ENCODE peak calls at places on chromosomes 2 and 18, in ten cellular contexts. S is NCI-H1417; A is NCI-H1105; V is CD8-positive, alpha-beta memory T cell; Z is midbrain; L is cardiac fibroblast; B is aorta; W is stimulated activated naive CD8-positive, alpha-beta T cell treated with anti-CD3 and anti-CD28 coated beads, Interleukin-15, amount 100 ng/mL, for 72 hours; H is KBM-7; Y is GM23338. G is an unnamed sample.

GRCh38 chr2:6968319-6969100 is 51.3 kb downstream of the RNF144A start:
- DNase-seq in S (no peak), A (no peak), V (no peak), Z (peak; percentile 70), L (no peak), B (no peak), W (no peak), H (peak; percentile 32), Y (peak; percentile 34), G (peak; percentile 87)

GRCh38 chr18:9421788-9422329 is 53.5 kb upstream of the RALBP1 start:
- DNase-seq in S (no peak), A (no peak), V (no peak), Z (no peak), L (no peak), B (no peak), W (no peak), H (no peak), Y (no peak), G (no peak)

GRCh38 chr2:172962824-172963223 is 112.8 kb upstream of the MAP3K20 start:
- DNase-seq in S (no peak), A (no peak), V (no peak), Z (no peak), L (peak; percentile 75), B (no peak), W (peak; percentile 19), H (peak; percentile 71), Y (no peak), G (no peak)

GRCh38 chr2:81839780-81840179 is 1535.2 kb upstream of the LRRTM1 start:
- DNase-seq in S (no peak), A (no peak), V (no peak), Z (no peak), L (no peak), B (no peak), W (no peak), H (no peak), Y (no peak), G (no peak)

GRCh38 chr2:195479407-195479806 is 177.6 kb upstream of the SLC39A10 start:
- DNase-seq in S (no peak), A (no peak), V (no peak), Z (no peak), L (no peak), B (no peak), W (no peak), H (peak; percentile 55), Y (peak; percentile 24), G (no peak)

GRCh38 chr2:160253440-160254296 is 53.6 kb upstream of the ITGB6 start:
- DNase-seq in S (no peak), A (no peak), V (no peak), Z (no peak), L (no peak), B (no peak), W (no peak), H (no peak), Y (no peak), G (peak; percentile 12)

GRCh38 chr2:190755796-190756415 is 107.0 kb downstream of the NAB1 start:
- DNase-seq in S (no peak), A (no peak), V (no peak), Z (no peak), L (peak; percentile 34), B (no peak), W (no peak), H (no peak), Y (no peak), G (no peak)

GRCh38 chr2:108949316-108950299 is 39.4 kb downstream of the EDAR start:
- DNase-seq in S (no peak), A (no peak), V (no peak), Z (no peak), L (peak; percentile 9), B (no peak), W (no peak), H (no peak), Y (no peak), G (no peak)

GRCh38 chr2:10241641-10242430 is 60.9 kb upstream of the HPCAL1 start:
- DNase-seq in S (no peak), A (no peak), V (no peak), Z (no peak), L (no peak), B (peak; percentile 39), W (no peak), H (no peak), Y (no peak), G (no peak)

GRCh38 chr2:64666810-64667438 is 13.2 kb upstream of the SERTAD2 start:
- DNase-seq in S (no peak), A (no peak), V (no peak), Z (no peak), L (no peak), B (no peak), W (no peak), H (peak; percentile 72), Y (no peak), G (no peak)

GRCh38 chr2:56127013-56127772 is 56.6 kb upstream of the CCDC85A start:
- DNase-seq in S (peak; percentile 93), A (peak; percentile 35), V (no peak), Z (no peak), L (no peak), B (no peak), W (no peak), H (no peak), Y (no peak), G (no peak)

GRCh38 chr2:226690471-226691024 is 109.1 kb downstream of the IRS1 start:
- DNase-seq in S (no peak), A (no peak), V (no peak), Z (no peak), L (no peak), B (no peak), W (no peak), H (no peak), Y (no peak), G (no peak)

GRCh38 chr2:28445448-28446258 is 50.2 kb upstream of the PLB1 start:
- DNase-seq in S (no peak), A (no peak), V (no peak), Z (no peak), L (peak; percentile 98), B (peak; percentile 53), W (peak; percentile 54), H (no peak), Y (no peak), G (peak; percentile 50)